ENCODE peak calls at places on chromosome 6, in six cellular contexts. W is adipocyte, F is OCI-LY7, K is neural progenitor cell, J is fibroblast of lung, A is AG04449. S is an unnamed sample.

GRCh38 chr6:3919130-3919628 is 70.0 kb downstream of the FAM50B start:
- DNase-seq in W (peak; percentile 85), F (no peak), J (no peak), K (no peak), A (peak; percentile 46), S (no peak)

GRCh38 chr6:89412071-89413005 is at the start of gene RRAGD:
- DNase-seq in W (peak; percentile 53), A (no peak), K (peak; percentile 79), J (no peak), F (peak; percentile 74), S (no peak)

GRCh38 chr6:35742842-35743241 is 6.0 kb downstream of the ARMC12 start:
- DNase-seq in A (no peak), K (no peak), F (no peak), W (no peak), J (no peak), S (no peak)

GRCh38 chr6:14375940-14376339 is 258.4 kb downstream of the CD83 start:
- DNase-seq in K (no peak), A (no peak), J (no peak), W (no peak), F (no peak), S (no peak)

GRCh38 chr6:13296536-13296997 is 31.8 kb downstream of the TBC1D7 start:
- DNase-seq in K (peak; percentile 13), A (no peak), F (peak; percentile 92), W (no peak), J (no peak), S (no peak)

GRCh38 chr6:77433888-77434287 is 29.4 kb downstream of the HTR1B start:
- DNase-seq in A (no peak), F (no peak), W (no peak), K (no peak), J (no peak), S (no peak)

GRCh38 chr6:26455357-26455970 is 2.3 kb upstream of the BTN2A1 start:
- DNase-seq in W (no peak), J (no peak), F (no peak), A (no peak), K (no peak), S (no peak)

GRCh38 chr6:11618533-11618932 is 81.0 kb downstream of the TMEM170B start:
- DNase-seq in J (peak; percentile 35), K (no peak), W (no peak), F (peak; percentile 3), A (no peak), S (no peak)

GRCh38 chr6:46105568-46105967 is 24.2 kb upstream of the ENPP4 start:
- DNase-seq in A (no peak), J (no peak), K (no peak), W (no peak), F (no peak), S (no peak)

GRCh38 chr6:41423002-41423401 is 87.6 kb downstream of the NCR2 start:
- DNase-seq in W (no peak), K (no peak), F (no peak), J (no peak), A (no peak), S (no peak)

GRCh38 chr6:89199571-89199970 is 17.6 kb downstream of the GABRR1 start:
- DNase-seq in A (no peak), F (no peak), W (no peak), K (no peak), J (no peak), S (no peak)

DNA sequence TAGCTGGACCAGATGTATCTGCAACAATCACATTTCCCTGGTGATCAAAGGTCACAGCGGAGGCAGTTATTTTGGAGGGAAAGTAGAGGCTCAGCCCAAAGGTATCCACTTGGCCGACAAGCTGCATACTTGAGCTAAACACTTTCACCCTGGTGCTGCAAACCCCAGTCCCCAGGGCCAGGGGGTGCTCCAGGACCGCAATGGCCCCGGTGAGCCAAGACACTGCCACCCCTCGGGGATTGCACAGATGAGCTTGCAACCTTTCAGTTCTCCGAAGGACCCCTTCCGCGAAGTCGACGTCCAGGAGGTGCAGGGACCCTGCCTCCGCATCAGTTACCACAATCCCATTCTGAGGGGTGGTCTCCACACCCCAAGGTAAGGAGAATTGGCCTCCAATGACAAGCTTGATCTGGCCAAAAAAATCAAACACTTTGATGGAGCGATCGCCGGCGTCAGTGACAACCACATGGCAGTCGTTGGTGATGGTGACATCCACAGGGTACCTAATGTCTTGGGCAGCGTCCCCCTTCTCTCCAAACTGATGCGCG is 823 bp downstream of the NHLRC1 start:
- DNase-seq in W (no peak), A (no peak), K (peak; percentile 47), J (no peak), F (peak; percentile 28), S (no peak)
- H3K4me3 ChIP-seq in W (peak overlapping the region; percentile 84), A (peak overlapping the region; percentile 62), K (no peak overlapping the region), J (no peak overlapping the region), F (no peak overlapping the region), S (peak overlapping the region; percentile 38)

GRCh38 chr6:2099870-2100269 is 145.5 kb downstream of the GMDS start:
- DNase-seq in K (no peak), J (no peak), F (no peak), A (no peak), W (no peak), S (no peak)
- H3K4me3 ChIP-seq in K (no peak overlapping the region), J (no peak overlapping the region), F (no peak overlapping the region), A (no peak overlapping the region), W (no peak overlapping the region), S (no peak overlapping the region)

DNA sequence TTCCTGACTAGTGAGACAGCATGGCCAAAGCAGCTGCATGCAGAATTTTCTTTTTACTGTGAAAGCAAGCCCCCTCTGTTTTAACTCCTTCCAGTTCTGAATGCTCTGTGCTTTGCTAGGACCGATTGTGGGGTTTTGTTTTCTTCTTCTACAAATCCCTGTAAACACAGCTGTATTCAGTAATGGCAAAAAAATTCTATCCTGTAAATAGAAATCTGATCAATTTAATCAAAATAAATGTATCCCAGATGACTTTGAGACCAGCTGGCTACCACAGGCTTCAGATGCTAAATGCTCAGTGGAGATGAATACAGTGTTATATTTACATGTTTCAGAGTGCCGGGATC is 149.4 kb downstream of the PRL start:
- DNase-seq in W (peak; percentile 10), J (no peak), A (no peak), F (no peak), K (no peak), S (no peak)
- H3K4me3 ChIP-seq in W (no peak overlapping the region), J (peak overlapping the region; percentile 44), A (peak overlapping the region; percentile 31), F (no peak overlapping the region), K (no peak overlapping the region), S (no peak overlapping the region)

GRCh38 chr6:142385352-142385751 is 83.5 kb downstream of the ADGRG6 start:
- DNase-seq in F (no peak), A (no peak), J (no peak), K (no peak), W (no peak), S (no peak)
- H3K4me3 ChIP-seq in F (no peak overlapping the region), A (no peak overlapping the region), J (no peak overlapping the region), K (no peak overlapping the region), W (no peak overlapping the region), S (no peak overlapping the region)

GRCh38 chr6:148559848-148560433 is 186.9 kb upstream of the UST start:
- DNase-seq in A (no peak), F (peak; percentile 52), W (peak; percentile 91), K (peak; percentile 88), J (peak; percentile 54), S (peak; percentile 16)
- H3K4me3 ChIP-seq in A (peak overlapping the region; percentile 59), F (no peak overlapping the region), W (peak overlapping the region; percentile 79), K (peak overlapping the region; percentile 49), J (peak overlapping the region; percentile 11), S (peak overlapping the region; percentile 48)

DNA sequence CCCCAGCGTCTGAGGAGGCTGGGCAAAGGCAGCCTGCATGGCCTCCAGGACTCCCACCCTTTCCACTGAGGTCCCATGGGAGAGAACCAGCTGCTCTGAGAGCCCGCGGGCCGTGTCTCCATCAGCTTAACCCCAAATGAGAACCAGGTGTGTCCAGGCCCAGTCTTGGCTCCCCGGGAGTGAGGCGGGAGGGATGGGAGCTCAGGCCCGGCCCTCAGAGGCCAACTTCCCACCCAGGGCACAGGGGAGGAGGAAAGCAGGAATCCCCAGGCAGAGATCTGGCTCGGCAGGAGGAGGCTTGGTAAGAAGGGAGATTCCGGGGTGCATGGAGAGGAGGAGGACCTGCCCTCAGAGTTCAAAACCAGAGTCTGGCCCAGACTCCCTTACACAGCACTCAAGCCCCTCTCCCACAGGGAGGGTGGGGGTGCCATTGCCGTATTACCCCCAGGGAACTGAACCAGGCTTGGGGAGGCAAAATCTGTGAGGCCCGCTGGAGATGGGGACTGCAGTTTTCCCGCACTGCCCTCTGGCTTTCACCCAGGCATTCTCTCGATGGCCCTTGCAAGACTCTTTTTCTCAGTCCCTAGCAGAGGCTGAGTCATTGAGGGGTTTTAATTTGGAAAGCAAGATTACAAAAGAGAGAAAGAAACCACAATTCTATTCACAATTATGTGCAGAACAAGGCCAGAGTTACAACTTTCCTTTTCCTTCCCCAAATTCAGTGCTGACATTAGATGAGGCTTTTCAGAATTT is 17.1 kb downstream of the FOXF2 start:
- DNase-seq in W (peak; percentile 90), F (no peak), J (peak; percentile 39), K (no peak), A (no peak), S (no peak)
- H3K4me3 ChIP-seq in W (peak overlapping the region; percentile 9), F (no peak overlapping the region), J (no peak overlapping the region), K (no peak overlapping the region), A (no peak overlapping the region), S (no peak overlapping the region)

GRCh38 chr6:168901076-168901475 is 352.6 kb downstream of the THBS2 start:
- DNase-seq in J (no peak), W (no peak), F (no peak), A (no peak), K (no peak), S (no peak)
- H3K4me3 ChIP-seq in J (no peak overlapping the region), W (no peak overlapping the region), F (no peak overlapping the region), A (no peak overlapping the region), K (no peak overlapping the region), S (no peak overlapping the region)

GRCh38 chr6:104527311-104527710 is 332.4 kb downstream of the HACE1 start:
- DNase-seq in F (no peak), A (no peak), W (no peak), K (no peak), J (no peak), S (no peak)

GRCh38 chr6:104527761-104528415 is 331.8 kb downstream of the HACE1 start:
- DNase-seq in A (no peak), K (peak; percentile 54), J (peak; percentile 25), W (peak; percentile 44), F (peak; percentile 70), S (no peak)

GRCh38 chr6:104526383-104526782 is 333.3 kb downstream of the HACE1 start:
- DNase-seq in A (no peak), J (no peak), K (no peak), F (no peak), W (no peak), S (no peak)

GRCh38 chr6:104522533-104522932 is 337.2 kb downstream of the HACE1 start:
- DNase-seq in K (no peak), F (no peak), W (no peak), A (no peak), J (no peak), S (no peak)

GRCh38 chr6:104525677-104526322 is 333.9 kb downstream of the HACE1 start:
- DNase-seq in W (peak; percentile 93), F (peak; percentile 84), J (peak; percentile 59), K (peak; percentile 89), A (no peak), S (peak; percentile 46)
- H3K4me3 ChIP-seq in W (peak overlapping the region; percentile 61), F (no peak overlapping the region), J (peak overlapping the region; percentile 21), K (no peak overlapping the region), A (peak overlapping the region; percentile 44), S (peak overlapping the region; percentile 26)

DNA sequence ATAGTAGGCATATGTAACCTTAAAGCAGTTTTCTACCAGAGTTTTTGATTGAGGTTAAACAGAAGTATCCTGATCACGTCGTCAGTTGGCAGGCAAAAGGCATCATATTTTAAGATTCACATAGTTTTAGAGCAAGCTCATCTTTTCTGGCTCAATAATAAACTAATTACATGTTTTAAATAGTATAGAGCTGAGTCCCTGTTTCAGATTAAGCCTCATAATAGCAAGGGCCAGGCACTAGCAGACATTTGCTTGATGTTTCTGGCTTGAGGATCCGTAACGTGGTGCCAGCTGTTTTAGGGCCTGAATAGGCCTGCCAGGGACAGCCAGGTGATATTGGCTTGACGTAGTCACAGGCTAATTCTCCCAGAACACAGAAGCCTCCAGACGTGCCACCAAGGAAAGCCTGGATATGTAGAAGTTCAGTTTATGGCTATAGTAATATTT is 91.1 kb downstream of the FOXO3 start:
- DNase-seq in A (peak; percentile 74), W (peak; percentile 92), F (no peak), K (no peak), J (peak; percentile 92), S (peak; percentile 49)
- H3K4me3 ChIP-seq in A (no peak overlapping the region), W (peak overlapping the region; percentile 26), F (no peak overlapping the region), K (no peak overlapping the region), J (no peak overlapping the region), S (no peak overlapping the region)